ENCODE peak calls at places on chromosomes 5 and 9, in six cellular contexts. I is A549, Z is heart right ventricle, K is adrenal gland, O is AG10803, Y is upper lobe of left lung. L is an unnamed sample.

GRCh38 chr5:170491479-170491878 is 12.3 kb upstream of the KCNIP1 start:
- DNase-seq in I (no peak), Z (peak; percentile 23), K (peak; percentile 24), O (peak; percentile 98), Y (no peak), L (no peak)

GRCh38 chr5:38373733-38374132 is 115.4 kb downstream of the EGFLAM start:
- DNase-seq in I (no peak), Z (no peak), K (no peak), O (peak; percentile 10), Y (no peak), L (no peak)

GRCh38 chr5:72284674-72285424 is 35.2 kb downstream of the MRPS27 start:
- DNase-seq in I (no peak), Z (no peak), K (no peak), O (no peak), Y (no peak), L (no peak)

GRCh38 chr5:59001154-59001553 is 418.3 kb downstream of the RAB3C start:
- DNase-seq in I (no peak), Z (no peak), K (no peak), O (peak; percentile 52), Y (no peak), L (no peak)

GRCh38 chr9:132243156-132244074 is 81.6 kb downstream of the NTNG2 start:
- DNase-seq in I (no peak), Z (no peak), K (peak; percentile 47), O (no peak), Y (no peak), L (no peak)

GRCh38 chr9:131800366-131800765 is 60.5 kb upstream of the RAPGEF1 start:
- DNase-seq in I (no peak), Z (no peak), K (no peak), O (no peak), Y (no peak), L (no peak)

GRCh38 chr5:113219695-113220094 is 215.1 kb downstream of the TSSK1B start:
- DNase-seq in I (no peak), Z (no peak), K (no peak), O (no peak), Y (no peak), L (no peak)

GRCh38 chr5:73363911-73364730 is 84.5 kb downstream of the FOXD1 start:
- DNase-seq in I (no peak), Z (no peak), K (no peak), O (peak; percentile 99), Y (no peak), L (no peak)

GRCh38 chr5:126877569-126877968 is 100.6 kb downstream of the LMNB1 start:
- DNase-seq in I (no peak), Z (no peak), K (no peak), O (no peak), Y (no peak), L (no peak)

GRCh38 chr5:61767231-61768080 is 435.4 kb downstream of the ZSWIM6 start:
- DNase-seq in I (no peak), Z (no peak), K (no peak), O (no peak), Y (no peak), L (no peak)

GRCh38 chr9:93230601-93231000 is 46.7 kb downstream of the WNK2 start:
- DNase-seq in I (no peak), Z (no peak), K (no peak), O (no peak), Y (no peak), L (no peak)

GRCh38 chr9:88605500-88606172 is 70.7 kb downstream of the NXNL2 start:
- DNase-seq in I (no peak), Z (peak; percentile 13), K (no peak), O (peak; percentile 67), Y (no peak), L (no peak)

GRCh38 chr9:121718063-121718462 is 66.6 kb downstream of the DAB2IP start:
- DNase-seq in I (no peak), Z (no peak), K (peak; percentile 65), O (peak; percentile 60), Y (no peak), L (no peak)

GRCh38 chr5:3661755-3662296 is 66.2 kb downstream of the IRX1 start:
- DNase-seq in I (no peak), Z (no peak), K (no peak), O (no peak), Y (no peak), L (no peak)

GRCh38 chr9:76203373-76203772 is 190.9 kb downstream of the RFK start:
- DNase-seq in I (no peak), Z (no peak), K (no peak), O (no peak), Y (peak; percentile 72), L (no peak)

GRCh38 chr5:157323107-157323706 is 57.3 kb downstream of the CYFIP2 start:
- DNase-seq in I (no peak), Z (no peak), K (no peak), O (no peak), Y (no peak), L (no peak)
- TF ChIP-seq CTCF in I (no peak), Z (peak; percentile 30), K (no peak), O (peak; percentile 20), Y (no peak), L (no peak)

DNA sequence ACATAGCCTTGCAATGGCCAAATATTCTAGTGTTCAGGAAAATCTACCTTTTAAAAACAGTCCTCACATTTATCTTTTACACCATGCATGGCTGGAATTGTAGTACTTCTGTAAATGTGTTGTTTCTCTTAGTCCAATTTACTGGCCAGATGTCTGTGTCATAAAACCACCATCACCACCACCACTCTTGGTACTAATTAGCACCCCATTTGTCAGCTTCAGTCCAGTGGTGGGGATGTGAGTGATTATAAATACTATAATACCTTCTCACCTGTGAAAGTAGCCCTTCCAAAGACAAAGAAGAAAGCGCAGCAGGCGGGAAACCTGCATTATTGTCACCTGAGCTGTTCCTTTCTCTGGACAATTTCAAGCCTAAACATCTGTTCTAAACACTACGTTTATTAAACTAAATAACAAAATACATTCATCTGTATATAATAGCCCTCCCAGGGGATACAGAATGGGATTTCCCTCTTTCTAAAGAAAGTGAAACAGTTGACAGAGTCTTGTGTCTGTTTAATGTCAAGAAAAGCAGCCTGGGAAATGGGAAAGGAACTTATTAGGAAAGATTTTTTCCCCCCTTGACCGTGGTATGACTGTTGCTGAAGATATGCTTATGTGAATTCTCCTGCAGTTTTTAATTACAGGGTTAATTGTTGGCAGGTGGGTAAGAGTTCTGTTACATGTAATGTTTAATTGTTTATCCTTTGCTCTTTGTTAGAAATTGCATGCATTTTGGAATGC is 144.5 kb upstream of the NUDT12 start:
- DNase-seq in I (no peak), Z (no peak), K (no peak), O (no peak), Y (no peak), L (no peak)
- TF ChIP-seq CTCF in I (no peak), Z (no peak), K (no peak), O (no peak), Y (no peak), L (no peak)

GRCh38 chr9:14031015-14031414 is 282.9 kb downstream of the NFIB start:
- DNase-seq in I (no peak), Z (peak; percentile 47), K (peak; percentile 16), O (no peak), Y (no peak), L (no peak)
- TF ChIP-seq CTCF in I (no peak), Z (no peak), K (no peak), O (no peak), Y (peak; percentile 5), L (no peak)

DNA sequence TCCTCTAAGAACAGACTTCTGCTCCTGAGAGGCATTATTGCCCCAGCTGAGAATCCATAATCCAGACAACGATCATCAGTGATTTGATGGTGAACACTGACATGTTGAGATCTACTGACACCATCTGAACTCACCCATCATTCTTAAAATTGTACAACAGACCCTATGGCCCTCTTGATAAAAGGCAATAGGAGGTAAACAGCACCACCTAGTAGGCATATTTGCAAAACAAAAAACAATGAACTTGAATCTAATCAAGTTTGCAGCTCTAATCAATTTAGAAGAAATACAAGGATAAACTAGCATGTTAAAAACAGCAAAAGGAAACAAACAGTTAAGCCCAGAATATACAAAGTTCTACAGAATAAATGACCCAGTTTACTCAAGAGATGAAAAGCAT is 89.6 kb downstream of the SFXN1 start:
- DNase-seq in I (no peak), Z (no peak), K (no peak), O (no peak), Y (no peak), L (no peak)
- TF ChIP-seq CTCF in I (peak; percentile 20), Z (peak; percentile 19), K (no peak), O (no peak), Y (no peak), L (no peak)

DNA sequence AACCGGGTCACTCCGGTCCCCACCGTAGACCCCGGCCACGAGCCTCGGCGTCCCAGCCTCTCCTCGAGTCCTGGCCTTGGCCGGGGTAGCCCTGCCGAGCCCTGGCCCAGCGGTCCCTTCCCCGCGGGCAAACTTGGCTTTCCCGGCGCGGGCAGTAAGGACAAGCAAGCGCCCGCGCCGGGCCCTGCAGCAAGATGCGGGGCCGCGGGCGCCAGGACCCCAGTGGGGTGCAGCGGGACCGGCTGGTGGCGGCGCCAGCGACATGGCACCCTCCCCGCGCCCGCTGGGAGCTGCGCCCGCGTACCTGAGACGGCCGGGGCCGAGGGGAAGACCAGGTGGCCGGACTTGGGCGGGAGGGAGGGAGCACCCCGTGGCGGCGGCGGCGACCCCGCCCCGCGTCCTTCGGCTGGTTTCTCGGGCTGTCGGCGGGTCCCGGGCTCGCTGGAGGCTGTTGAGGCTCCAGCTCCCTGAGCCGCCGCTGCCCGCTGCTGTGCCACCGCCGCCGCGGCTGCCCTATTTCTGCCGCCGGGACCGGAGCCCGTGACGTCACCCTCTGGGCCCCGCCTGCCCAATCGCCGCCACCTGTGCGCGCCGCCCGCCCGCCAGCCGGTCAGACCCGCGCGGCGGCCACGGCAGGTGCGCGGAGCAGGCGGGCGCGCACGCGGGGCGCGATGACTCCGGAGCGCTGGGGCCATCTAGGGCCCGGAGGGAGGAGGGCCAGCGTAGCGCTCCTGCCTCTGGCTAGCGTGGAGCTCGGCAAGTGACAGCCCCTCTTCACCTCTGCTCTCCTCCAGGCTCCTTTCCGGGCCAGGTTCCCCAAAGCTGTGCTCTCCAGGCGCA is at the start of gene FSTL4:
- DNase-seq in I (peak; percentile 46), Z (no peak), K (no peak), O (no peak), Y (peak; percentile 64), L (peak; percentile 41)
- TF ChIP-seq CTCF in I (no peak), Z (no peak), K (no peak), O (no peak), Y (peak; percentile 31), L (no peak)

L was measured in activated B cell treated with CpG ODN at 0.5 μM for 24 hours.